ENCODE peak calls at places on chromosomes 16 and 17, in six cellular contexts. N, E, X, S, P and Q are unnamed samples.

GRCh38 chr17:34485999-34486398 is 93.4 kb upstream of the TMEM132E start:
- DNase-seq in N (no peak), X (no peak), P (no peak), E (no peak), S (no peak), Q (peak; percentile 70)

GRCh38 chr16:14202697-14203096 is 131.6 kb downstream of the MRTFB start:
- DNase-seq in P (peak; percentile 93), X (no peak), N (peak; percentile 20), E (peak; percentile 20), S (no peak), Q (no peak)

GRCh38 chr16:61929801-61930200 is 106.4 kb downstream of the CDH8 start:
- DNase-seq in P (no peak), E (no peak), S (no peak), X (no peak), N (no peak), Q (no peak)

GRCh38 chr16:1003551-1004347 is 22.2 kb downstream of the SOX8 start:
- DNase-seq in E (no peak), X (no peak), S (peak; percentile 79), P (no peak), N (no peak), Q (no peak)

GRCh38 chr16:50265260-50265659 is 1.1 kb upstream of the ADCY7 start:
- DNase-seq in P (peak; percentile 35), X (peak; percentile 42), N (peak; percentile 41), E (no peak), S (peak; percentile 66), Q (no peak)

GRCh38 chr17:78268191-78268874 is 36.9 kb downstream of the TMEM235 start:
- DNase-seq in P (no peak), N (no peak), X (no peak), E (no peak), S (no peak), Q (no peak)

GRCh38 chr17:66312912-66313311 is 10.5 kb downstream of the PRKCA start:
- DNase-seq in P (no peak), X (no peak), S (no peak), N (no peak), E (no peak), Q (no peak)

GRCh38 chr16:56631832-56632159 is 663 bp upstream of the MT1M start:
- DNase-seq in E (no peak), X (no peak), N (no peak), P (no peak), S (no peak), Q (no peak)

GRCh38 chr17:51692917-51693316 is 432.6 kb downstream of the UTP18 start:
- DNase-seq in X (no peak), P (no peak), E (no peak), N (no peak), S (no peak), Q (no peak)

GRCh38 chr16:83833921-83834320 is 26.1 kb downstream of the HSBP1 start:
- DNase-seq in N (no peak), S (no peak), E (no peak), P (no peak), X (no peak), Q (no peak)

GRCh38 chr16:4700997-4701743 is 7.8 kb downstream of the NUDT16L1 start:
- DNase-seq in X (peak; percentile 79), S (no peak), P (no peak), E (no peak), N (no peak), Q (no peak)

GRCh38 chr16:87474566-87474996 is 18.2 kb downstream of the ZCCHC14 start:
- DNase-seq in E (no peak), P (no peak), X (no peak), S (no peak), N (no peak), Q (no peak)

GRCh38 chr17:20968913-20969616 is 73.7 kb downstream of the USP22 start:
- DNase-seq in S (no peak), E (no peak), X (no peak), P (no peak), N (no peak), Q (no peak)

GRCh38 chr16:31695667-31696066 is 168.0 kb downstream of the AHSP start:
- DNase-seq in S (peak; percentile 65), E (no peak), P (no peak), X (no peak), N (no peak), Q (no peak)

GRCh38 chr16:89026121-89026612 is 49.2 kb upstream of the CBFA2T3 start:
- DNase-seq in P (no peak), N (no peak), X (no peak), S (peak; percentile 81), E (no peak), Q (no peak)

GRCh38 chr17:41060052-41060604 is at the start of gene KRTAP2-3:
- DNase-seq in E (peak; percentile 75), P (peak; percentile 57), X (no peak), S (no peak), N (no peak), Q (no peak)

GRCh38 chr16:84511180-84511800 is 6.8 kb upstream of the MEAK7 start:
- DNase-seq in S (peak; percentile 82), P (peak; percentile 53), N (peak; percentile 88), E (peak; percentile 83), X (peak; percentile 88), Q (no peak)

GRCh38 chr16:14347706-14348105 is 276.6 kb downstream of the MRTFB start:
- DNase-seq in X (no peak), N (no peak), E (no peak), S (no peak), P (no peak), Q (no peak)

GRCh38 chr17:82228278-82228841 is 482 bp upstream of the SLC16A3 start:
- DNase-seq in E (no peak), S (peak; percentile 78), N (no peak), X (peak; percentile 80), P (peak; percentile 16), Q (no peak)

GRCh38 chr17:40328386-40328766 is 19.4 kb downstream of the RARA start:
- DNase-seq in E (no peak), N (no peak), P (no peak), X (no peak), S (no peak), Q (no peak)

GRCh38 chr17:31417051-31417792 is 25.7 kb downstream of the RAB11FIP4 start:
- DNase-seq in E (no peak), P (no peak), S (no peak), X (no peak), N (no peak), Q (no peak)

GRCh38 chr17:61459968-61460718 is 7.9 kb downstream of the TBX4 start:
- DNase-seq in E (no peak), P (no peak), X (no peak), N (no peak), S (no peak), Q (no peak)

GRCh38 chr17:40938981-40939380 is 1.5 kb upstream of the KRT23 start:
- DNase-seq in X (no peak), S (no peak), N (no peak), P (no peak), E (peak; percentile 11), Q (no peak)

GRCh38 chr17:14201087-14201486 is 35.6 kb downstream of the CDRT15 start:
- DNase-seq in N (no peak), S (peak; percentile 78), E (no peak), X (peak; percentile 30), P (no peak), Q (no peak)

GRCh38 chr17:2240541-2240940 is 63.0 kb downstream of the SMG6 start:
- DNase-seq in E (no peak), S (no peak), N (no peak), P (no peak), X (no peak), Q (no peak)

GRCh38 chr17:3695723-3696411 is at the start of gene P2RX5:
- DNase-seq in X (peak; percentile 57), N (no peak), S (peak; percentile 56), E (no peak), P (peak; percentile 50), Q (no peak)

GRCh38 chr16:74738134-74738541 is 36.5 kb downstream of the FA2H start:
- DNase-seq in N (no peak), P (no peak), S (no peak), X (peak; percentile 39), E (no peak), Q (no peak)

GRCh38 chr16:1152123-1152638 is 725 bp upstream of the CACNA1H start:
- DNase-seq in S (peak; percentile 42), X (no peak), E (no peak), P (no peak), N (no peak), Q (no peak)

GRCh38 chr17:31068291-31068690 is 26.5 kb upstream of the NF1 start:
- DNase-seq in X (peak; percentile 65), S (peak; percentile 79), E (no peak), P (peak; percentile 36), N (peak; percentile 39), Q (peak; percentile 25)

GRCh38 chr17:58318627-58319180 is 9.9 kb downstream of the TSPOAP1 start:
- DNase-seq in E (no peak), S (peak; percentile 5), P (no peak), X (no peak), N (no peak), Q (no peak)

GRCh38 chr17:78665952-78666920 is 89.0 kb upstream of the DNAH17 start:
- DNase-seq in N (peak; percentile 48), P (no peak), X (no peak), E (peak; percentile 35), S (peak; percentile 80), Q (no peak)

GRCh38 chr17:68613739-68614298 is 12.7 kb upstream of the FAM20A start:
- DNase-seq in P (peak; percentile 46), X (no peak), N (peak; percentile 55), E (peak; percentile 62), S (peak; percentile 24), Q (no peak)

GRCh38 chr17:67637901-67638641 is 79.7 kb upstream of the NOL11 start:
- DNase-seq in X (peak; percentile 47), E (no peak), N (no peak), S (no peak), P (no peak), Q (no peak)

GRCh38 chr17:49022391-49022941 is 25.3 kb downstream of the IGF2BP1 start:
- DNase-seq in S (no peak), P (no peak), E (peak; percentile 67), X (no peak), N (no peak), Q (no peak)

GRCh38 chr17:42514867-42515266 is 21.2 kb upstream of the NAGLU start:
- DNase-seq in E (no peak), P (no peak), X (no peak), N (no peak), S (no peak), Q (no peak)

GRCh38 chr17:77446959-77447634 is 306.3 kb downstream of the SEC14L1 start:
- DNase-seq in P (no peak), E (no peak), S (no peak), N (no peak), X (no peak), Q (no peak)

GRCh38 chr16:88892065-88892464 is 25.6 kb upstream of the PABPN1L start:
- DNase-seq in N (no peak), E (no peak), P (no peak), X (no peak), S (no peak), Q (no peak)

GRCh38 chr17:29619251-29619650 is 3.5 kb downstream of the CORO6 start:
- DNase-seq in N (peak; percentile 51), E (peak; percentile 35), X (no peak), S (peak; percentile 50), P (peak; percentile 8), Q (no peak)

GRCh38 chr17:74145756-74146155 is 57.7 kb upstream of the RPL38 start:
- DNase-seq in S (no peak), P (no peak), E (no peak), N (no peak), X (no peak), Q (no peak)

GRCh38 chr17:46092996-46093395 is 93.9 kb downstream of the STH start:
- DNase-seq in X (no peak), P (no peak), N (no peak), E (no peak), S (no peak), Q (no peak)